ENCODE peak calls at places on chromosomes 12 and 14, in five cellular contexts. D, Y, M, F and V are unnamed samples.

GRCh38 chr12:23533699-23534098 is 415.8 kb downstream of the SOX5 start:
- DNase-seq in F (no peak), D (no peak), Y (no peak), M (no peak), V (no peak)

GRCh38 chr14:36346052-36346451 is 25.6 kb upstream of the MBIP start:
- DNase-seq in Y (no peak), M (no peak), D (no peak), F (no peak), V (no peak)

GRCh38 chr12:118581396-118581795 is 205.0 kb downstream of the SUDS3 start:
- DNase-seq in M (no peak), Y (no peak), F (no peak), D (no peak), V (no peak)

GRCh38 chr12:128387811-128388422 is 120.9 kb downstream of the TMEM132C start:
- DNase-seq in D (peak), Y (no peak), M (peak), F (peak), V (no peak)

GRCh38 chr14:92586001-92586947 is 72.7 kb downstream of the RIN3 start:
- DNase-seq in Y (peak), D (peak), M (no peak), F (no peak), V (no peak)

GRCh38 chr14:104682107-104682593 is 7.3 kb upstream of the INF2 start:
- DNase-seq in D (no peak), Y (no peak), M (peak), F (no peak), V (no peak)

GRCh38 chr14:101191882-101192660 is 288.5 kb upstream of the RTL1 start:
- DNase-seq in Y (no peak), M (no peak), D (no peak), F (no peak), V (no peak)

GRCh38 chr14:86013663-86014062 is 483.7 kb downstream of the FLRT2 start:
- DNase-seq in M (no peak), F (no peak), D (no peak), Y (no peak), V (no peak)

GRCh38 chr12:26195250-26195640 is at the start of gene SSPN:
- DNase-seq in M (peak), D (no peak), Y (no peak), F (peak), V (peak)

GRCh38 chr12:10361622-10362021 is 28.2 kb downstream of the KLRK1 start:
- DNase-seq in F (no peak), Y (peak), D (no peak), M (no peak), V (no peak)

GRCh38 chr12:116068371-116068770 is 209.1 kb downstream of the MED13L start:
- DNase-seq in Y (no peak), M (no peak), F (no peak), D (no peak), V (no peak)

GRCh38 chr14:79598339-79598738 is 613.0 kb downstream of the DIO2 start:
- DNase-seq in D (no peak), F (no peak), Y (peak), M (no peak), V (no peak)

GRCh38 chr12:69904761-69905160 is 79.7 kb downstream of the MYRFL start:
- DNase-seq in F (no peak), M (no peak), Y (no peak), D (no peak), V (no peak)

GRCh38 chr12:123807670-123808069 is 45.6 kb downstream of the DNAH10 start:
- DNase-seq in D (no peak), M (no peak), Y (no peak), F (no peak), V (no peak)

GRCh38 chr14:76782885-76783566 is 21.8 kb downstream of the VASH1 start:
- DNase-seq in Y (no peak), D (no peak), F (no peak), M (no peak), V (no peak)

GRCh38 chr12:67982165-67982563 is 7.1 kb upstream of the IFNG-AS1 start:
- DNase-seq in D (no peak), M (no peak), F (no peak), Y (no peak), V (no peak)

GRCh38 chr14:58650857-58651256 is 13.1 kb downstream of the DACT1 start:
- DNase-seq in Y (no peak), M (no peak), D (no peak), F (no peak), V (no peak)

GRCh38 chr14:59377991-59378720 is 87.0 kb downstream of the GPR135 start:
- DNase-seq in Y (no peak), M (no peak), F (no peak), D (no peak), V (no peak)

GRCh38 chr12:57765003-57765697 is 1.7 kb downstream of the CYP27B1 start:
- DNase-seq in Y (no peak), D (peak), M (peak), F (no peak), V (peak)

GRCh38 chr14:100576091-100577085 is 10.8 kb downstream of the BEGAIN start:
- DNase-seq in D (no peak), Y (no peak), M (no peak), F (no peak), V (no peak)

GRCh38 chr12:64631197-64631596 is 20.9 kb downstream of the RASSF3 start:
- DNase-seq in Y (no peak), M (no peak), F (no peak), D (no peak), V (no peak)

GRCh38 chr14:52018252-52018651 is 28.9 kb downstream of the RTRAF start:
- DNase-seq in M (no peak), D (no peak), F (no peak), Y (no peak), V (no peak)

GRCh38 chr12:124299628-124300388 is 4.9 kb downstream of the RFLNA start:
- DNase-seq in M (no peak), D (no peak), F (no peak), Y (no peak), V (no peak)

GRCh38 chr12:7031306-7031705 is 13.0 kb upstream of the LPCAT3 start:
- DNase-seq in M (no peak), D (no peak), F (no peak), Y (no peak), V (no peak)

GRCh38 chr12:111457577-111457976 is 51.9 kb downstream of the SH2B3 start:
- DNase-seq in M (no peak), Y (no peak), D (no peak), F (no peak), V (no peak)

GRCh38 chr14:95876769-95877490 is at the start of gene TUNAR:
- DNase-seq in D (no peak), F (no peak), M (no peak), Y (no peak), V (no peak)

GRCh38 chr14:89619616-89620273 is 202.7 kb upstream of the FOXN3 start:
- DNase-seq in F (no peak), D (no peak), M (no peak), Y (no peak), V (no peak)

GRCh38 chr14:81625343-81625742 is 91.7 kb upstream of the SEL1L start:
- DNase-seq in F (peak), D (no peak), M (peak), Y (no peak), V (no peak)
- TF ChIP-seq CTCF in F (peak), D (no peak), M (peak), Y (no peak), V (no peak)

GRCh38 chr14:60720391-60720790 is 3.8 kb downstream of the SIX4 start:
- DNase-seq in F (no peak), Y (no peak), M (no peak), D (no peak), V (no peak)

GRCh38 chr14:60720962-60721330 is 3.2 kb downstream of the SIX4 start:
- DNase-seq in Y (no peak), D (no peak), F (no peak), M (no peak), V (no peak)

GRCh38 chr14:60722163-60722835 is 1.9 kb downstream of the SIX4 start:
- DNase-seq in D (no peak), M (peak), Y (no peak), F (no peak), V (peak)

GRCh38 chr14:60722836-60723217 is 1.3 kb downstream of the SIX4 start:
- DNase-seq in Y (no peak), M (peak), D (no peak), F (no peak), V (no peak)

GRCh38 chr14:60721331-60722162 is 2.6 kb downstream of the SIX4 start:
- DNase-seq in F (no peak), D (peak), M (peak), Y (no peak), V (peak)
- TF ChIP-seq CTCF in F (peak), D (no peak), M (peak), Y (peak), V (no peak)

GRCh38 chr12:15996254-15996653 is 85.1 kb downstream of the DERA start:
- DNase-seq in F (no peak), M (peak), Y (no peak), D (no peak), V (no peak)
- TF ChIP-seq CTCF in F (no peak), M (peak), Y (no peak), D (no peak), V (no peak)

GRCh38 chr12:117189725-117190209 is 503 bp downstream of the FBXO21 start:
- DNase-seq in D (peak), M (peak), Y (no peak), F (no peak), V (peak)
- TF ChIP-seq CTCF in D (no peak), M (no peak), Y (no peak), F (no peak), V (no peak)

GRCh38 chr14:32076278-32077080 is 625 bp upstream of the ARHGAP5 start:
- DNase-seq in Y (peak), F (peak), M (peak), D (peak), V (peak)

GRCh38 chr14:32078794-32079663 is 1.9 kb downstream of the ARHGAP5 start:
- DNase-seq in D (no peak), Y (no peak), F (no peak), M (peak), V (no peak)

GRCh38 chr14:32078030-32078793 is 1.1 kb downstream of the ARHGAP5 start:
- DNase-seq in Y (no peak), F (no peak), M (peak), D (no peak), V (no peak)

GRCh38 chr14:32075636-32076277 is 1.3 kb upstream of the ARHGAP5 start:
- DNase-seq in M (peak), F (no peak), Y (no peak), D (no peak), V (no peak)

DNA sequence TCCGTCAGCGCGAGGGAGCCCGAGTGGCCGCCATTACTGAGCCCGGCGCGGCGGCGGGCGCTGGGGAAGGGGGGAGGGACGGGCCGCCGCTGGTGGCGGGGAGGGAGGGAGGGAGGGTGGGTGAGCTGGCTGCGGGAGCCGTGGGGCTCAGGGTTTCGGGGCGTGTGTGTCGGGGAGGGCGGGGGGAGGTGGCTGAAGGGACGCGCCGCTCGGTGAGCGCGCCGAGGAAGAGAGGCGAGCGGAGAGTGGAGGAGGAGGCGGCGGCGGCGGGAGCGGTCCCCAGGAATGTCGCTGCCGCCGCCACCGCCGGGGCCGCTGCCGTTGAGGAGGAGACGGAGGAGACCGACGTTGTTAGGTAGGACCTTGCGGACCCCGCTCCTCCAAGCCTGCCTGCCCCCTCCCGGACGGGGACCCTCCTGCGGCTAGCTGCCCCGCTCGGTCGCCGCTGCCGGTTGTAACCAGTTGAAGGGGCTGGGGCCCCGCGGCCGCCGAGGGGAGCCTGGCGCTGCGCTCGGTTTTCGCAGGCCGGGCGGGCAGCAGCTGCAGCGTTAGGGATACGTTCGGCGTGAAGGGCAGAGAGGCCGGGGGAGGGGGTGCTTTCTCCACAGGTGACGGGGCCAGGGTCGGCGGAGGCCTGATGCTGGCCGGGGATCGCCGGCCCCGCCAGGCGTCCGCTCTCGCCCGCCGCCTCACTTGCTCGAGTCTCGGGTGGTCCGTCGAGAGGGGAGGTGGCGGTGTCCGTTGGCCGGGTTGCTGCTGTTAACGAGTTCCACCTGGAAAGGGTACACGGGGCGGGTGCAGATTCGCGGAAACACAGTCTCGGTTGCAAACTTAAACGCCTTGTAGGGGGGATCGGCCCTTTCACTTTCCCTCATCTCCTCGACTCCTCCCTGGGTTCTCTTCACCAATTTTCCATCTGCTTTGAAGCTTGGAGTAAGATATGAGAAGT is at the start of gene ARHGAP5:
- DNase-seq in Y (no peak), F (no peak), D (peak), M (peak), V (peak)
- TF ChIP-seq CTCF in Y (peak), F (no peak), D (no peak), M (no peak), V (no peak)

GRCh38 chr14:32941668-32942065 is 3.0 kb downstream of the NPAS3 start:
- DNase-seq in M (no peak), Y (no peak), D (no peak), F (no peak), V (no peak)
- TF ChIP-seq CTCF in M (no peak), Y (no peak), D (no peak), F (no peak), V (no peak)

GRCh38 chr14:64502476-64503183 is 1.0 kb downstream of the ZBTB25 start:
- DNase-seq in F (no peak), M (peak), D (peak), Y (no peak), V (no peak)
- TF ChIP-seq CTCF in F (no peak), M (no peak), D (no peak), Y (no peak), V (no peak)

GRCh38 chr12:92987362-92987761 is 58.3 kb upstream of the EEA1 start:
- DNase-seq in M (peak), D (no peak), Y (peak), F (peak), V (no peak)

GRCh38 chr12:92991134-92991533 is 62.0 kb upstream of the EEA1 start:
- DNase-seq in Y (no peak), D (no peak), F (no peak), M (no peak), V (no peak)

GRCh38 chr12:92989715-92990484 is 60.8 kb upstream of the EEA1 start:
- DNase-seq in D (no peak), M (no peak), F (no peak), Y (no peak), V (no peak)

GRCh38 chr12:92988622-92989130 is 59.6 kb upstream of the EEA1 start:
- DNase-seq in D (no peak), M (no peak), F (no peak), Y (no peak), V (no peak)

GRCh38 chr12:92987846-92988621 is 58.9 kb upstream of the EEA1 start:
- DNase-seq in Y (no peak), M (no peak), F (no peak), D (no peak), V (peak)
- TF ChIP-seq CTCF in Y (no peak), M (no peak), F (no peak), D (no peak), V (no peak)

GRCh38 chr14:106491851-106492250 is 965.5 kb downstream of the TMEM121 start:
- DNase-seq in F (no peak), D (no peak), M (peak), Y (no peak), V (no peak)
- TF ChIP-seq CTCF in F (peak), D (peak), M (peak), Y (peak), V (no peak)